ENCODE peak calls at places on chromosomes 1 and 21, in six cellular contexts. K, Y, G, F, L and I are unnamed samples.

GRCh38 chr1:165075725-165076370 is 280.7 kb downstream of the LMX1A start:
- DNase-seq in G (peak; percentile 57), K (peak; percentile 60), L (no peak), F (no peak), Y (no peak), I (no peak)

GRCh38 chr1:110616587-110616986 is 10.4 kb upstream of the KCNA2 start:
- DNase-seq in L (no peak), G (peak; percentile 38), Y (no peak), F (no peak), K (no peak), I (no peak)

GRCh38 chr1:117205368-117205767 is 5.4 kb downstream of the VTCN1 start:
- DNase-seq in Y (no peak), L (no peak), G (no peak), K (no peak), F (no peak), I (no peak)

GRCh38 chr1:162213281-162213909 is 143.9 kb downstream of the NOS1AP start:
- DNase-seq in Y (no peak), K (peak; percentile 76), F (no peak), G (no peak), L (no peak), I (no peak)

GRCh38 chr1:161013591-161014513 is 7.1 kb downstream of the F11R start:
- DNase-seq in K (no peak), G (no peak), L (peak; percentile 95), Y (peak; percentile 77), F (no peak), I (no peak)

GRCh38 chr1:51973587-51974474 is 16.7 kb downstream of the RAB3B start:
- DNase-seq in F (no peak), K (no peak), L (no peak), G (no peak), Y (no peak), I (no peak)

GRCh38 chr1:39845569-39846566 is 37.4 kb downstream of the TRIT1 start:
- DNase-seq in K (no peak), L (peak; percentile 73), F (peak; percentile 56), Y (peak; percentile 75), G (peak; percentile 100), I (no peak)

GRCh38 chr1:43979528-43980254 is 681 bp downstream of the B4GALT2 start:
- DNase-seq in K (peak; percentile 52), Y (peak; percentile 60), L (peak; percentile 84), F (peak; percentile 55), G (peak; percentile 31), I (peak; percentile 35)

GRCh38 chr1:156497743-156498446 is 2.7 kb downstream of the MEF2D start:
- DNase-seq in K (no peak), L (no peak), Y (no peak), G (no peak), F (no peak), I (no peak)

GRCh38 chr1:1177452-1178206 is 3.9 kb downstream of the TTLL10 start:
- DNase-seq in Y (no peak), G (no peak), L (peak; percentile 52), K (peak; percentile 1), F (no peak), I (no peak)

GRCh38 chr1:34681481-34682451 is 73.1 kb upstream of the GJB5 start:
- DNase-seq in G (peak; percentile 71), L (no peak), F (peak; percentile 10), Y (peak; percentile 59), K (peak; percentile 62), I (peak; percentile 68)

GRCh38 chr1:190001187-190001586 is 476.5 kb downstream of the BRINP3 start:
- DNase-seq in K (no peak), F (no peak), Y (no peak), G (no peak), L (no peak), I (no peak)

GRCh38 chr1:24893431-24893830 is 36.6 kb downstream of the RUNX3 start:
- DNase-seq in F (no peak), K (no peak), L (peak; percentile 9), G (no peak), Y (peak; percentile 1), I (no peak)

GRCh38 chr21:43597052-43597451 is 62.2 kb downstream of the HSF2BP start:
- DNase-seq in F (no peak), K (no peak), Y (no peak), L (peak; percentile 74), G (no peak), I (no peak)

GRCh38 chr1:17881761-17882160 is 126.6 kb downstream of the ACTL8 start:
- DNase-seq in Y (no peak), G (no peak), K (no peak), F (no peak), L (peak; percentile 30), I (no peak)